ENCODE peak calls at places on chromosomes 7 and 10, in seven cellular contexts. One of them, this sample, is unnamed.

GRCh38 chr10:35510891-35511290 is 94.2 kb upstream of the GJD4 start:
- DNase-seq in H9: no peak
- DNase-seq in mesendoderm: no peak
- DNase-seq in neuronal stem cell: no peak
- DNase-seq in IMR-90: no peak
- DNase-seq in trophoblast cell: no peak
- DNase-seq in H1: no peak
- DNase-seq in this sample: no peak

GRCh38 chr7:44867073-44867990 is 18.0 kb downstream of the PURB start:
- DNase-seq in H9: no peak
- DNase-seq in mesendoderm: peak; percentile 46
- DNase-seq in neuronal stem cell: no peak
- DNase-seq in IMR-90: peak; percentile 91
- DNase-seq in trophoblast cell: peak; percentile 74
- DNase-seq in H1: no peak
- DNase-seq in this sample: peak; percentile 93

GRCh38 chr7:157548691-157549265 is 212.0 kb downstream of the DNAJB6 start:
- DNase-seq in H9: no peak
- DNase-seq in mesendoderm: no peak
- DNase-seq in neuronal stem cell: no peak
- DNase-seq in IMR-90: no peak
- DNase-seq in trophoblast cell: no peak
- DNase-seq in H1: no peak
- DNase-seq in this sample: no peak

GRCh38 chr10:119542357-119542989 is at the start of gene RGS10:
- DNase-seq in H9: peak; percentile 78
- DNase-seq in mesendoderm: peak; percentile 63
- DNase-seq in neuronal stem cell: peak; percentile 41
- DNase-seq in IMR-90: peak; percentile 72
- DNase-seq in trophoblast cell: peak; percentile 61
- DNase-seq in H1: no peak
- DNase-seq in this sample: peak; percentile 78

GRCh38 chr7:74059681-74060588 is 23.7 kb upstream of the LIMK1 start:
- DNase-seq in H9: peak; percentile 35
- DNase-seq in mesendoderm: no peak
- DNase-seq in neuronal stem cell: no peak
- DNase-seq in IMR-90: no peak
- DNase-seq in trophoblast cell: no peak
- DNase-seq in H1: no peak
- DNase-seq in this sample: no peak

GRCh38 chr10:98404571-98405396 is 10.2 kb downstream of the PYROXD2 start:
- DNase-seq in H9: no peak
- DNase-seq in mesendoderm: no peak
- DNase-seq in neuronal stem cell: no peak
- DNase-seq in IMR-90: peak; percentile 76
- DNase-seq in trophoblast cell: no peak
- DNase-seq in H1: no peak
- DNase-seq in this sample: peak; percentile 51

GRCh38 chr10:43901302-43901701 is 252.6 kb upstream of the ZNF32 start:
- DNase-seq in H9: no peak
- DNase-seq in mesendoderm: no peak
- DNase-seq in neuronal stem cell: no peak
- DNase-seq in IMR-90: peak; percentile 46
- DNase-seq in trophoblast cell: no peak
- DNase-seq in H1: no peak
- DNase-seq in this sample: peak; percentile 29

GRCh38 chr7:157485361-157485831 is 148.6 kb downstream of the DNAJB6 start:
- DNase-seq in H9: no peak
- DNase-seq in mesendoderm: no peak
- DNase-seq in neuronal stem cell: no peak
- DNase-seq in IMR-90: no peak
- DNase-seq in trophoblast cell: no peak
- DNase-seq in H1: no peak
- DNase-seq in this sample: no peak

GRCh38 chr7:93044147-93044810 is 73.5 kb downstream of the SAMD9 start:
- DNase-seq in H9: peak; percentile 44
- DNase-seq in mesendoderm: peak; percentile 18
- DNase-seq in neuronal stem cell: peak; percentile 49
- DNase-seq in IMR-90: peak; percentile 74
- DNase-seq in trophoblast cell: no peak
- DNase-seq in H1: no peak
- DNase-seq in this sample: no peak

GRCh38 chr10:101397140-101397539 is 43.2 kb downstream of the BTRC start:
- DNase-seq in H9: no peak
- DNase-seq in mesendoderm: peak; percentile 91
- DNase-seq in neuronal stem cell: peak; percentile 48
- DNase-seq in IMR-90: peak; percentile 76
- DNase-seq in trophoblast cell: no peak
- DNase-seq in H1: no peak
- DNase-seq in this sample: peak; percentile 88

GRCh38 chr7:112495820-112496462 is 15.2 kb downstream of the LSMEM1 start:
- DNase-seq in H9: peak; percentile 60
- DNase-seq in mesendoderm: peak; percentile 84
- DNase-seq in neuronal stem cell: peak; percentile 31
- DNase-seq in IMR-90: peak; percentile 64
- DNase-seq in trophoblast cell: no peak
- DNase-seq in H1: peak; percentile 23
- DNase-seq in this sample: peak; percentile 74

GRCh38 chr10:69222157-69223027 is 2.3 kb downstream of the HKDC1 start:
- DNase-seq in H9: peak; percentile 68
- DNase-seq in mesendoderm: peak; percentile 88
- DNase-seq in neuronal stem cell: peak; percentile 40
- DNase-seq in IMR-90: peak; percentile 67
- DNase-seq in trophoblast cell: no peak
- DNase-seq in H1: peak; percentile 25
- DNase-seq in this sample: peak; percentile 71

GRCh38 chr10:11120711-11121110 is 103.0 kb downstream of the CELF2 start:
- DNase-seq in H9: no peak
- DNase-seq in mesendoderm: no peak
- DNase-seq in neuronal stem cell: no peak
- DNase-seq in IMR-90: no peak
- DNase-seq in trophoblast cell: no peak
- DNase-seq in H1: no peak
- DNase-seq in this sample: no peak

GRCh38 chr10:11116817-11117216 is 99.1 kb downstream of the CELF2 start:
- DNase-seq in H9: no peak
- DNase-seq in mesendoderm: no peak
- DNase-seq in neuronal stem cell: no peak
- DNase-seq in IMR-90: no peak
- DNase-seq in trophoblast cell: no peak
- DNase-seq in H1: no peak
- DNase-seq in this sample: no peak

GRCh38 chr10:11118696-11119095 is 101.0 kb downstream of the CELF2 start:
- DNase-seq in H9: no peak
- DNase-seq in mesendoderm: no peak
- DNase-seq in neuronal stem cell: no peak
- DNase-seq in IMR-90: no peak
- DNase-seq in trophoblast cell: no peak
- DNase-seq in H1: no peak
- DNase-seq in this sample: no peak

GRCh38 chr10:11115337-11115736 is 97.7 kb downstream of the CELF2 start:
- DNase-seq in H9: no peak
- DNase-seq in mesendoderm: no peak
- DNase-seq in neuronal stem cell: no peak
- DNase-seq in IMR-90: no peak
- DNase-seq in trophoblast cell: no peak
- DNase-seq in H1: no peak
- DNase-seq in this sample: no peak

DNA sequence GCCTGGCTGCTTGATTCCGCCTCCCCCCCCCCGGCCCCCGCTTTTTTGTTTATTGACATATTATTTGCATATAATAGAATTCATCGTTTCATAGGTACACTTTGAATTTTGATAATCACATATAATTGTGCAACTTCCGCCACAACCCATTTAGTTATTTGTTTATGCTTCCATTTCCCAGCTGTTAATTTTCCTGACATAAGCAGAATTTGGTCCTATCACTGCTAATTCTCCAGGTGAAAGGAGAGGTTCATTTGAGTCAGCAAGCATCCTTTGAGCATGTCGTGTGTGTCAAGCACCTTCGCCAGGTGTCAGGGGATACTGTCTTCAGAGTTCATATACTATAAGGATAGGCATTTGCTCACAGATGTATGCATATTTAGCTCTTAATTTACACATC is 102.2 kb downstream of the CELF2 start:
- DNase-seq in H9: no peak
- DNase-seq in mesendoderm: no peak
- DNase-seq in neuronal stem cell: no peak
- DNase-seq in IMR-90: no peak
- DNase-seq in trophoblast cell: no peak
- DNase-seq in H1: no peak
- DNase-seq in this sample: no peak
- H3K23ac ChIP-seq in H9: no peak overlapping the region
- H3K23ac ChIP-seq in mesendoderm: no peak overlapping the region
- H3K23ac ChIP-seq in neuronal stem cell: no peak overlapping the region
- H3K23ac ChIP-seq in IMR-90: no peak overlapping the region
- H3K23ac ChIP-seq in trophoblast cell: no peak overlapping the region
- H3K23ac ChIP-seq in H1: no peak overlapping the region
- H3K23ac ChIP-seq in this sample: no peak overlapping the region

GRCh38 chr10:31263903-31264302 is 55.1 kb upstream of the ZEB1 start:
- DNase-seq in H9: no peak
- DNase-seq in mesendoderm: no peak
- DNase-seq in neuronal stem cell: no peak
- DNase-seq in IMR-90: peak; percentile 48
- DNase-seq in trophoblast cell: no peak
- DNase-seq in H1: no peak
- DNase-seq in this sample: no peak

GRCh38 chr10:31261502-31262311 is 57.3 kb upstream of the ZEB1 start:
- DNase-seq in H9: no peak
- DNase-seq in mesendoderm: no peak
- DNase-seq in neuronal stem cell: no peak
- DNase-seq in IMR-90: peak; percentile 94
- DNase-seq in trophoblast cell: no peak
- DNase-seq in H1: no peak
- DNase-seq in this sample: peak; percentile 78

DNA sequence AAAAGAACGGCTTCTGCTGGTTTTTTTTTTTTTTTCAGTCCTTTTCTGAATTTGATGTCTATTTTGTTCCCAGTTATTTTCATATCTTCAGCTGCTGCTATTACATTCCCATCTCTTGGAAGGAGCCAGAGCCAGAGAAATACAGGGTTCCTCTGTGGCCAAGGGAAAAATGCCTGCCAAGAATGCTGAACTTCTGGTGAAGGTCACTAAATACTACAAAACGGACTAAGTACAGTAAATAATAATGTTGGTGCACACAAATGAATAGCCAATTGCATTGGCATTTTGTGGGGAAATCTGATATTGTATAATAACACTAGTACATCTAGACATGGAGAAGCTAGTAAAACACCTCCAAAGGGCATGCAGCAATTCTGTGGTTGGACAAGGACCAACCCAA is 56.3 kb upstream of the ZEB1 start:
- DNase-seq in H9: no peak
- DNase-seq in mesendoderm: no peak
- DNase-seq in neuronal stem cell: no peak
- DNase-seq in IMR-90: peak; percentile 69
- DNase-seq in trophoblast cell: no peak
- DNase-seq in H1: no peak
- DNase-seq in this sample: no peak
- H3K27ac ChIP-seq in H9: no peak overlapping the region
- H3K27ac ChIP-seq in mesendoderm: no peak overlapping the region
- H3K27ac ChIP-seq in neuronal stem cell: no peak overlapping the region
- H3K27ac ChIP-seq in IMR-90: peak overlapping the region; percentile 77
- H3K27ac ChIP-seq in trophoblast cell: no peak overlapping the region
- H3K27ac ChIP-seq in H1: no peak overlapping the region
- H3K27ac ChIP-seq in this sample: no peak overlapping the region

GRCh38 chr10:121772890-121773289 is 154.9 kb downstream of the ATE1 start:
- DNase-seq in H9: no peak
- DNase-seq in mesendoderm: peak; percentile 60
- DNase-seq in neuronal stem cell: no peak
- DNase-seq in IMR-90: peak; percentile 68
- DNase-seq in trophoblast cell: no peak
- DNase-seq in H1: no peak
- DNase-seq in this sample: peak; percentile 29

GRCh38 chr10:121771957-121772356 is 155.9 kb downstream of the ATE1 start:
- DNase-seq in H9: no peak
- DNase-seq in mesendoderm: no peak
- DNase-seq in neuronal stem cell: no peak
- DNase-seq in IMR-90: no peak
- DNase-seq in trophoblast cell: no peak
- DNase-seq in H1: no peak
- DNase-seq in this sample: no peak

GRCh38 chr10:121774813-121775212 is 153.0 kb downstream of the ATE1 start:
- DNase-seq in H9: no peak
- DNase-seq in mesendoderm: no peak
- DNase-seq in neuronal stem cell: no peak
- DNase-seq in IMR-90: peak; percentile 46
- DNase-seq in trophoblast cell: no peak
- DNase-seq in H1: no peak
- DNase-seq in this sample: peak; percentile 11

GRCh38 chr10:121772406-121772805 is 155.4 kb downstream of the ATE1 start:
- DNase-seq in H9: no peak
- DNase-seq in mesendoderm: peak; percentile 68
- DNase-seq in neuronal stem cell: no peak
- DNase-seq in IMR-90: no peak
- DNase-seq in trophoblast cell: no peak
- DNase-seq in H1: no peak
- DNase-seq in this sample: no peak

GRCh38 chr10:121774404-121774803 is 153.4 kb downstream of the ATE1 start:
- DNase-seq in H9: no peak
- DNase-seq in mesendoderm: no peak
- DNase-seq in neuronal stem cell: no peak
- DNase-seq in IMR-90: peak; percentile 22
- DNase-seq in trophoblast cell: no peak
- DNase-seq in H1: no peak
- DNase-seq in this sample: peak; percentile 9
- H3K23ac ChIP-seq in H9: no peak overlapping the region
- H3K23ac ChIP-seq in mesendoderm: no peak overlapping the region
- H3K23ac ChIP-seq in neuronal stem cell: no peak overlapping the region
- H3K23ac ChIP-seq in IMR-90: no peak overlapping the region
- H3K23ac ChIP-seq in trophoblast cell: no peak overlapping the region
- H3K23ac ChIP-seq in H1: no peak overlapping the region
- H3K23ac ChIP-seq in this sample: no peak overlapping the region

DNA sequence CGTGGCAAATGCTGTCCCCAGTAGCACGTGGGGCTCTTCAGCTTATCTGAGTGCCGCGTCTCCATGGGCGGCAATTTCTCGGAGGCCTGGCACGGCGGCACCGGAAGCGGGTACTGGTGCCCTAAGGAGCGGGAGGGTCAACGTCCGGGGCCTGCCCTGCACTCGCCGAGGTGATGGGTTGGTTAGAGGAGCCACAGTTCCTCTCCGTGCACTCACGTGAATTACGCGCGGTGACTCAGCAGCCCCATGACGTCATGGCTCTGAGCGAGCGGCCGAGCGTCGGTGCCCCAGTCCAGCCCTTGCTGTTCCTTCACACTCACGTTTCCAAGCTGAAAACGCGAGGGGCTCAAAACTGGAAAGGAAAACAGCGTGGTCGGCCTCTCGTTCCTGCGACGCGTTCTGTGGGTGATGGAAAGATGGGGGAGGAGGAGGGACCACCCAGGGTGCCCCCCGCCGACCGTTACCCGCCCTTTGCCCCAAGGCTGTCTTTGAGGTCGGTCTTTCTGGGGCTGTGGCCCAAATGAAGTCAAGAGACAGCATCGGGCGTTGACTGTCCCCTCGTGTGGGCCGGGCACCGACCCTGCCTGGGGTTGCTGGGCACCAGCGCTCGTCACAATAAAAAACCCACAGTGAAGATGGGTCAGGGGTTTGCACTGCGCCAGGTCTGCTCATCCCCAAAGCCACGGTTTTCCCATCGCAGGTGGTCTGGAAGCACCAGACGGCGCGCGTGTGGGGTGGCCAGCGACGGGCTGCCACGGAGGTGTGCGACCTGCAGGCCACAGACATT is 70.4 kb upstream of the CFAP46 start:
- DNase-seq in H9: no peak
- DNase-seq in mesendoderm: no peak
- DNase-seq in neuronal stem cell: no peak
- DNase-seq in IMR-90: no peak
- DNase-seq in trophoblast cell: peak; percentile 47
- DNase-seq in H1: no peak
- DNase-seq in this sample: no peak
- H3K27ac ChIP-seq in H9: no peak overlapping the region
- H3K27ac ChIP-seq in mesendoderm: no peak overlapping the region
- H3K27ac ChIP-seq in neuronal stem cell: no peak overlapping the region
- H3K27ac ChIP-seq in IMR-90: no peak overlapping the region
- H3K27ac ChIP-seq in trophoblast cell: no peak overlapping the region
- H3K27ac ChIP-seq in H1: no peak overlapping the region
- H3K27ac ChIP-seq in this sample: no peak overlapping the region